ENCODE peak calls at places on chromosomes 1 and 21, in six cellular contexts. F is RWPE1; M is CD4-positive, alpha-beta T cell; I is lung; G is upper lobe of right lung; O is endothelial cell. E is an unnamed sample.

GRCh38 chr1:214321686-214322453 is 40.9 kb downstream of the SMYD2 start:
- DNase-seq in F (no peak), M (no peak), I (no peak), G (no peak), O (no peak), E (no peak)

GRCh38 chr21:41778974-41779600 is 12.2 kb upstream of the RIPK4 start:
- DNase-seq in F (no peak), M (no peak), I (no peak), G (peak; percentile 22), O (no peak), E (no peak)

GRCh38 chr1:214448536-214448935 is 102.9 kb downstream of the PTPN14 start:
- DNase-seq in F (no peak), M (no peak), I (no peak), G (no peak), O (no peak), E (no peak)

GRCh38 chr1:1470626-1471388 is 758 bp upstream of the ATAD3B start:
- DNase-seq in F (no peak), M (no peak), I (no peak), G (no peak), O (no peak), E (no peak)

GRCh38 chr21:43712268-43712942 is 6.5 kb upstream of the PDXK start:
- DNase-seq in F (peak; percentile 88), M (no peak), I (peak; percentile 90), G (peak; percentile 87), O (no peak), E (peak; percentile 84)

GRCh38 chr1:82225407-82226197 is 424.9 kb downstream of the ADGRL2 start:
- DNase-seq in F (peak; percentile 44), M (no peak), I (no peak), G (no peak), O (no peak), E (no peak)

GRCh38 chr1:116817582-116818064 is 63.4 kb downstream of the CD2 start:
- DNase-seq in F (peak; percentile 45), M (peak; percentile 70), I (peak; percentile 33), G (peak; percentile 72), O (peak; percentile 80), E (peak; percentile 79)

GRCh38 chr21:37374026-37374425 is 7.5 kb downstream of the DYRK1A start:
- DNase-seq in F (no peak), M (no peak), I (no peak), G (no peak), O (no peak), E (no peak)

GRCh38 chr1:214991691-214992315 is 90.7 kb upstream of the KCNK2 start:
- DNase-seq in F (no peak), M (no peak), I (no peak), G (no peak), O (no peak), E (no peak)

GRCh38 chr1:54885863-54886723 is 902 bp downstream of the DHCR24 start:
- DNase-seq in F (peak; percentile 84), M (peak; percentile 1), I (peak; percentile 81), G (peak; percentile 82), O (peak; percentile 11), E (peak; percentile 63)

GRCh38 chr1:47510282-47510811 is 72.5 kb downstream of the FOXD2 start:
- DNase-seq in F (no peak), M (no peak), I (no peak), G (no peak), O (no peak), E (no peak)

GRCh38 chr1:207025144-207025880 is 7.2 kb downstream of the C1orf116 start:
- DNase-seq in F (no peak), M (no peak), I (no peak), G (peak; percentile 74), O (no peak), E (no peak)

GRCh38 chr1:206566976-206567375 is 45.3 kb downstream of the EIF2D start:
- DNase-seq in F (no peak), M (no peak), I (no peak), G (no peak), O (no peak), E (no peak)

GRCh38 chr1:34743775-34744174 is 11.1 kb upstream of the GJB5 start:
- DNase-seq in F (no peak), M (no peak), I (no peak), G (no peak), O (no peak), E (no peak)

GRCh38 chr21:46425566-46425965 is 33.1 kb upstream of the DIP2A start:
- DNase-seq in F (no peak), M (peak; percentile 8), I (no peak), G (no peak), O (no peak), E (no peak)

GRCh38 chr1:78145105-78145580 is 99.4 kb downstream of the GIPC2 start:
- DNase-seq in F (peak; percentile 62), M (no peak), I (peak; percentile 57), G (no peak), O (peak; percentile 52), E (peak; percentile 67)

GRCh38 chr1:42456754-42457089 is 379 bp downstream of the PPCS start:
- DNase-seq in F (peak; percentile 45), M (peak; percentile 51), I (peak; percentile 54), G (no peak), O (no peak), E (peak; percentile 48)

GRCh38 chr1:233561708-233562426 is 52.0 kb upstream of the KCNK1 start:
- DNase-seq in F (no peak), M (no peak), I (no peak), G (no peak), O (no peak), E (no peak)

GRCh38 chr1:6178751-6179563 is 1.2 kb downstream of the CHD5 start:
- DNase-seq in F (no peak), M (no peak), I (no peak), G (peak; percentile 61), O (no peak), E (no peak)

GRCh38 chr1:234931404-234931973 is 197.1 kb downstream of the TOMM20 start:
- DNase-seq in F (no peak), M (no peak), I (no peak), G (no peak), O (no peak), E (no peak)

GRCh38 chr1:25122747-25123146 is 109.6 kb downstream of the SYF2 start:
- DNase-seq in F (no peak), M (no peak), I (no peak), G (no peak), O (no peak), E (no peak)

DNA sequence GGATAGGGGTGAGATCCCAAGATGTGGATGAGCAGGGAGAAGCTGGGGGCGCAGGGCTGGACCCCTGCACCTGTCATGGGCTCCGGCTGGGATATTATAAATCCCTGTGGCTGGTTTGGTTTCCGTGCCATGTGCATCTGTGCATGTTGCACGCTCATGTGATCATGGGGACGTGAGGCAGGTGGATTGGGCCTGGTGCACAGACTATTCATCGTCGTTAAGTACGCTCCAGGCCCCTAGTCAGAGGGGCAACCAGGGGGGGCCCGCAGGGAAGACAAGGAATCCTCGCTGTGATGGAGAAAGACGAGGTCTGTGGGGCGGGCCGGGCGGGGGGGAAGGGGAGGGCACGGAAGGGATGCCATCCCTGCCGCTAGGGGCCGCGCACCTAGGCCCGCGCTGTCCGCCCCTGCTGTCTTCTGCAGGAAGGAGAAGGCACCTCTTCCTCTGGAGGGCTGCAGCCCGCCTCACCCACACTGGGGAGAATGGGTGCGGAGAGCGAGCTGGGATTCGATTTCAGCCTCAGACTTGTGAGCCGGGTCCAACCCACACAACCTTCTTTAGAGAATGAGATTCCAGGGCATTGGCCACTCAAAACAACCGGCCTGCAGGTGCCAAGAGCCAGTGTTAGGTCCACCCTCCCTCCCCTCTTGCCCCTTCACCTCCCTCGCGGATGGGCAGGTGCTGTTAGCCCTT is 766 bp upstream of the LRP8 start:
- DNase-seq in F (no peak), M (no peak), I (no peak), G (peak; percentile 51), O (no peak), E (no peak)
- TF ChIP-seq CTCF in F (no peak), M (no peak), I (no peak), G (no peak), O (peak; percentile 21), E (no peak)

DNA sequence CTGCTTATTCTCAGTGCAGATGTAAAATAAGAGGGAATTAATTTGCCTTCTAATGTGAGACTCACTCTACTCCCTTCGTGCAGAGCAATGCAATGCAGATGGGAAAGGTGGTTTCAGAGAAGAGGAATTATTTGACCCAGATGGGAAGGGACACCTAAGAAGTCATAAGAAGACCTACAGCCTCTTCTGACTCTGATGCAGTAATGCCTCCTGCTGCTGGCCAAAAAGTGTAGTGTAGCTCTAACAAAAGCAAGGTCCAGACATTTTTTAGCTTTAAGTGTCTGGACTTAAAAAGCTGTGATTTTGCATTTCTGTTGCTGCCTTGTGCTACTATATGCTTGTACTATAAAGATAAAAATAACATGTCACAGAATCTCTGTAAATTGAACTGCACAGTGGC is 501.4 kb downstream of the TTLL7 start:
- DNase-seq in F (no peak), M (no peak), I (no peak), G (no peak), O (peak; percentile 6), E (no peak)
- TF ChIP-seq CTCF in F (no peak), M (no peak), I (no peak), G (no peak), O (no peak), E (no peak)

DNA sequence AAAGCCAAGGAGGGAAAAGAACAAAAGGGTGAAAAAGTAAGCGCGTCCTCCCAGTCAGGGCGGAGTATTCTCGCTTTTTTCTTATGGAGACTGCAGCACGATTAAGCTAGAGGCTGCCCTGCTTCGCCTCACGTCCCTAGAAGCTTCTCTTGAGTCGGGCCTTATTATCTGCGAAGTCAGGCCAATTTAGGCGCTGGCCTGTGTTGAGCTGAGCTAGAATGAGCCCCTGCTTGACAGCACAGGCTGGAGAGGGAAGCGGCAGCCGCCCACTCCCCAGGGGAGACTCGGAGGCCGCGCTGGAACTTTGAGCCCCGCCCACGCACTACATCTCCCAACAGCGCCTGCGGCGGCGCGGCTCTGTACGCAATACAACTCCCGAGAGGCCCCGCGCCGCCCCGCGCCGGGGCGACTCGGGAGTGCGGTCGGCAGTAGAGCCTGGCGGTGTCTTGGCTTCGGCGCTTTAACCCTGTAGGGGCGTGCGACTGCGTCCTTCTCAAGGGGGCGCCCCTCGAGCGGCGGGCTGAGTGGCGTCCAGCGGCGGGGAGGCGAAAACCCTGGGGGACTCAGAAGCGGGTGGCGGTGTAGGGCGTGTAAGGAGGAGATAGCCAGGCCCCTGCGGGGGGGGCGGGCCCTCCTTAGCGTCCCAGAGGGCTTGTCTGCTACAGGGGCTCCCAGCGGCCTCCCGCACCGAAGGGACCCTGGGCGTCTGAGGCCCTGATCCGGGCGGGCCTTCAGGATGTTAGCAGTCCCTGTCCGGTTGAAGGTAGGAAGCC is 888 bp downstream of the ZNF436 start:
- DNase-seq in F (peak; percentile 80), M (peak; percentile 80), I (peak; percentile 88), G (peak; percentile 95), O (peak; percentile 85), E (peak; percentile 82)
- TF ChIP-seq CTCF in F (no peak), M (peak; percentile 18), I (no peak), G (no peak), O (no peak), E (peak; percentile 10)

GRCh38 chr1:247496581-247497285 is 38.8 kb upstream of the OR2B11 start:
- DNase-seq in F (no peak), M (no peak), I (no peak), G (no peak), O (no peak), E (no peak)
- TF ChIP-seq CTCF in F (no peak), M (no peak), I (no peak), G (no peak), O (no peak), E (no peak)